ENCODE peak calls at places on chromosomes 13 and 19, in eight cellular contexts. One of them, this sample, is unnamed.

GRCh38 chr13:79659161-79659560 is 178.2 kb downstream of the NDFIP2 start:
- DNase-seq in HAP-1: no peak
- DNase-seq in RPMI8226: no peak
- DNase-seq in cardiac fibroblast: peak
- DNase-seq in GM03348: peak
- DNase-seq in stromal cell of bone marrow: no peak
- DNase-seq in anterior cingulate cortex: no peak
- DNase-seq in M059J: no peak
- DNase-seq in this sample: peak

GRCh38 chr13:67048793-67049150 is 181.4 kb downstream of the PCDH9 start:
- DNase-seq in stromal cell of bone marrow: peak
- DNase-seq in M059J: no peak
- DNase-seq in RPMI8226: no peak
- DNase-seq in cardiac fibroblast: peak
- DNase-seq in GM03348: peak
- DNase-seq in anterior cingulate cortex: no peak
- DNase-seq in HAP-1: no peak
- DNase-seq in this sample: no peak

GRCh38 chr13:98998831-98999634 is 21.2 kb upstream of the DOCK9 start:
- DNase-seq in HAP-1: no peak
- DNase-seq in RPMI8226: no peak
- DNase-seq in GM03348: peak
- DNase-seq in M059J: peak
- DNase-seq in cardiac fibroblast: no peak
- DNase-seq in anterior cingulate cortex: no peak
- DNase-seq in stromal cell of bone marrow: no peak
- DNase-seq in this sample: no peak

GRCh38 chr13:99729745-99730144 is 228.5 kb downstream of the TM9SF2 start:
- DNase-seq in GM03348: no peak
- DNase-seq in anterior cingulate cortex: no peak
- DNase-seq in cardiac fibroblast: no peak
- DNase-seq in stromal cell of bone marrow: no peak
- DNase-seq in M059J: no peak
- DNase-seq in RPMI8226: no peak
- DNase-seq in HAP-1: no peak
- DNase-seq in this sample: no peak

GRCh38 chr19:48489608-48490216 is 20.5 kb downstream of the CYTH2 start:
- DNase-seq in cardiac fibroblast: peak
- DNase-seq in HAP-1: peak
- DNase-seq in RPMI8226: peak
- DNase-seq in stromal cell of bone marrow: no peak
- DNase-seq in anterior cingulate cortex: no peak
- DNase-seq in GM03348: peak
- DNase-seq in M059J: peak
- DNase-seq in this sample: peak

GRCh38 chr19:11091343-11092153 is 2.3 kb downstream of the LDLR start:
- DNase-seq in anterior cingulate cortex: peak
- DNase-seq in GM03348: peak
- DNase-seq in M059J: peak
- DNase-seq in RPMI8226: no peak
- DNase-seq in stromal cell of bone marrow: peak
- DNase-seq in cardiac fibroblast: peak
- DNase-seq in HAP-1: peak
- DNase-seq in this sample: peak

GRCh38 chr19:45667620-45668341 is at the start of gene GIPR:
- DNase-seq in HAP-1: peak
- DNase-seq in anterior cingulate cortex: peak
- DNase-seq in GM03348: peak
- DNase-seq in stromal cell of bone marrow: peak
- DNase-seq in M059J: peak
- DNase-seq in cardiac fibroblast: no peak
- DNase-seq in RPMI8226: peak
- DNase-seq in this sample: no peak

GRCh38 chr13:79385694-79386093 is 20.4 kb downstream of the RBM26 start:
- DNase-seq in GM03348: no peak
- DNase-seq in cardiac fibroblast: no peak
- DNase-seq in stromal cell of bone marrow: no peak
- DNase-seq in anterior cingulate cortex: no peak
- DNase-seq in RPMI8226: peak
- DNase-seq in M059J: peak
- DNase-seq in HAP-1: no peak
- DNase-seq in this sample: peak

GRCh38 chr13:31236211-31236786 is 36.5 kb downstream of the B3GLCT start:
- DNase-seq in cardiac fibroblast: peak
- DNase-seq in stromal cell of bone marrow: peak
- DNase-seq in RPMI8226: peak
- DNase-seq in GM03348: peak
- DNase-seq in M059J: peak
- DNase-seq in HAP-1: peak
- DNase-seq in anterior cingulate cortex: no peak
- DNase-seq in this sample: peak

GRCh38 chr13:44661936-44662335 is 85.8 kb upstream of the TSC22D1 start:
- DNase-seq in cardiac fibroblast: no peak
- DNase-seq in RPMI8226: no peak
- DNase-seq in M059J: no peak
- DNase-seq in GM03348: no peak
- DNase-seq in stromal cell of bone marrow: no peak
- DNase-seq in HAP-1: no peak
- DNase-seq in anterior cingulate cortex: no peak
- DNase-seq in this sample: no peak

GRCh38 chr19:46660008-46660517 is 919 bp downstream of the DACT3 start:
- DNase-seq in GM03348: peak
- DNase-seq in HAP-1: peak
- DNase-seq in M059J: no peak
- DNase-seq in cardiac fibroblast: peak
- DNase-seq in anterior cingulate cortex: peak
- DNase-seq in stromal cell of bone marrow: no peak
- DNase-seq in RPMI8226: no peak
- DNase-seq in this sample: no peak

GRCh38 chr19:2048959-2049740 is 1.9 kb downstream of the MKNK2 start:
- DNase-seq in anterior cingulate cortex: no peak
- DNase-seq in M059J: peak
- DNase-seq in cardiac fibroblast: no peak
- DNase-seq in GM03348: no peak
- DNase-seq in RPMI8226: no peak
- DNase-seq in stromal cell of bone marrow: no peak
- DNase-seq in HAP-1: no peak
- DNase-seq in this sample: no peak

GRCh38 chr13:79314652-79315051 is 91.4 kb downstream of the RBM26 start:
- DNase-seq in M059J: no peak
- DNase-seq in RPMI8226: no peak
- DNase-seq in anterior cingulate cortex: no peak
- DNase-seq in cardiac fibroblast: no peak
- DNase-seq in GM03348: no peak
- DNase-seq in stromal cell of bone marrow: no peak
- DNase-seq in HAP-1: no peak
- DNase-seq in this sample: peak

GRCh38 chr19:33385956-33386355 is 12.4 kb downstream of the CEBPG start:
- DNase-seq in HAP-1: no peak
- DNase-seq in M059J: no peak
- DNase-seq in GM03348: no peak
- DNase-seq in RPMI8226: no peak
- DNase-seq in cardiac fibroblast: no peak
- DNase-seq in stromal cell of bone marrow: no peak
- DNase-seq in anterior cingulate cortex: no peak
- DNase-seq in this sample: no peak

GRCh38 chr13:25292301-25292700 is 5.0 kb upstream of the MTMR6 start:
- DNase-seq in HAP-1: no peak
- DNase-seq in GM03348: no peak
- DNase-seq in stromal cell of bone marrow: no peak
- DNase-seq in cardiac fibroblast: peak
- DNase-seq in anterior cingulate cortex: no peak
- DNase-seq in M059J: peak
- DNase-seq in RPMI8226: peak
- DNase-seq in this sample: no peak

GRCh38 chr13:45880242-45880641 is 28.7 kb upstream of the SIAH3 start:
- DNase-seq in anterior cingulate cortex: no peak
- DNase-seq in GM03348: no peak
- DNase-seq in HAP-1: no peak
- DNase-seq in M059J: no peak
- DNase-seq in cardiac fibroblast: no peak
- DNase-seq in stromal cell of bone marrow: no peak
- DNase-seq in RPMI8226: no peak
- DNase-seq in this sample: no peak

This sample was measured in endothelial cell of umbilical vein.